ENCODE peak calls at places on chromosomes 5 and 9, in five cellular contexts. X is activated T-cell treated with anti-CD3 and anti-CD28 coated beads, Interleukin-2, amount 50 U/mL, for 48 hours; J is CD4-positive, alpha-beta T cell; U is activated T-helper 1 cell treated with anti-CD3 and anti-CD28 coated beads, Interleukin-12 subunit alpha, Interleukin-12 subunit beta, Interleukin-2, Interleukin-4 antibody, amounts not matched to agents 30 ng/mL and 10 ng/mL and 1 ng/mL, durations not matched to agents 14 hours and 24 hours and 36 hours; R is head of caudate nucleus. H is an unnamed sample.

GRCh38 chr9:27673626-27674025 is 100.3 kb upstream of the C9orf72 start:
- DNase-seq in X (no peak), J (no peak), U (no peak), R (no peak), H (no peak)

GRCh38 chr9:110146371-110146770 is 61.6 kb downstream of the C9orf152 start:
- DNase-seq in X (no peak), J (no peak), U (no peak), R (no peak), H (no peak)

GRCh38 chr5:82754759-82755158 is 322.4 kb downstream of the TMEM167A start:
- DNase-seq in X (no peak), J (no peak), U (no peak), R (no peak), H (no peak)

GRCh38 chr5:133225671-133226152 is 173.9 kb downstream of the HSPA4 start:
- DNase-seq in X (no peak), J (no peak), U (no peak), R (no peak), H (no peak)

GRCh38 chr5:96219580-96220281 is 213.3 kb downstream of the PCSK1 start:
- DNase-seq in X (peak), J (no peak), U (no peak), R (no peak), H (no peak)

GRCh38 chr5:314676-315487 is 6.6 kb upstream of the AHRR start:
- DNase-seq in X (no peak), J (no peak), U (no peak), R (no peak), H (no peak)

GRCh38 chr5:87784869-87785268 is 372.1 kb upstream of the CCNH start:
- DNase-seq in X (no peak), J (no peak), U (no peak), R (no peak), H (no peak)

GRCh38 chr5:101364469-101364868 is 461.4 kb upstream of the ST8SIA4 start:
- DNase-seq in X (no peak), J (no peak), U (no peak), R (no peak), H (no peak)

GRCh38 chr5:151686673-151687378 is at the start of gene SPARC:
- DNase-seq in X (no peak), J (no peak), U (no peak), R (peak), H (no peak)

GRCh38 chr9:16282718-16283117 is 587.8 kb downstream of the BNC2 start:
- DNase-seq in X (no peak), J (no peak), U (no peak), R (no peak), H (no peak)

H was measured in NK-92 treated with Interleukin-12 subunit alpha and Interleukin-12 subunit beta, amount 100 ng/mL, for 24 hours.